ENCODE peak calls at places on chromosomes 6 and 20, in seven cellular contexts. F is transverse colon, Q is breast epithelium, D is OCI-LY7, R is psoas muscle, U is GM23338, C is ovary. K is an unnamed sample.

GRCh38 chr20:33568378-33569289 is 78.7 kb downstream of the CBFA2T2 start:
- DNase-seq in C (no peak), D (peak; percentile 99), F (no peak), Q (no peak), U (peak; percentile 97), R (no peak), K (no peak)

GRCh38 chr20:17938889-17939619 is 29.5 kb downstream of the SNX5 start:
- DNase-seq in F (peak; percentile 78), R (peak; percentile 80), C (peak; percentile 73), Q (no peak), U (peak; percentile 93), D (peak; percentile 75), K (peak; percentile 83)

GRCh38 chr20:20491110-20491783 is 123.3 kb downstream of the INSM1 start:
- DNase-seq in Q (no peak), D (no peak), F (no peak), U (no peak), R (no peak), C (no peak), K (no peak)

GRCh38 chr6:133817460-133818047 is 71.4 kb upstream of the TCF21 start:
- DNase-seq in R (no peak), F (peak; percentile 16), U (peak; percentile 84), Q (no peak), C (peak; percentile 47), D (peak; percentile 50), K (no peak)

GRCh38 chr6:31541658-31542521 is at the start of gene DDX39B:
- DNase-seq in R (peak; percentile 98), Q (peak; percentile 94), C (peak; percentile 93), D (peak; percentile 98), F (peak; percentile 95), U (peak; percentile 99), K (peak; percentile 94)

GRCh38 chr6:34223964-34224940 is 12.4 kb upstream of the HMGA1 start:
- DNase-seq in F (peak; percentile 95), D (peak; percentile 91), U (peak; percentile 94), C (peak; percentile 96), Q (peak; percentile 92), R (peak; percentile 96), K (peak; percentile 96)

GRCh38 chr20:43901296-43901695 is 13.4 kb upstream of the TOX2 start:
- DNase-seq in D (no peak), C (no peak), Q (no peak), F (no peak), R (no peak), U (no peak), K (no peak)

GRCh38 chr6:116015983-116016382 is 44.7 kb downstream of the FRK start:
- DNase-seq in C (no peak), D (no peak), Q (no peak), R (no peak), U (no peak), F (peak; percentile 46), K (peak; percentile 43)

GRCh38 chr20:1322511-1323245 is 6.3 kb downstream of the SDCBP2 start:
- DNase-seq in D (no peak), U (no peak), Q (peak; percentile 40), C (peak; percentile 54), F (peak; percentile 20), R (no peak), K (no peak)

GRCh38 chr20:22914291-22914690 is 120.8 kb upstream of the SSTR4 start:
- DNase-seq in U (no peak), F (no peak), C (no peak), R (no peak), Q (no peak), D (no peak), K (no peak)

GRCh38 chr6:109381007-109381746 is 1.1 kb downstream of the CD164 start:
- DNase-seq in C (no peak), R (no peak), F (no peak), U (peak; percentile 11), Q (no peak), D (peak; percentile 18), K (no peak)

GRCh38 chr6:56314683-56315523 is 67.5 kb upstream of the COL21A1 start:
- DNase-seq in C (no peak), F (no peak), U (peak; percentile 77), Q (no peak), D (peak; percentile 31), R (no peak), K (no peak)

GRCh38 chr20:39479196-39479810 is 517.2 kb downstream of the DHX35 start:
- DNase-seq in U (no peak), R (no peak), D (no peak), Q (no peak), C (no peak), F (no peak), K (no peak)

GRCh38 chr20:13868331-13868730 is 83.5 kb downstream of the NDUFAF5 start:
- DNase-seq in R (no peak), D (no peak), Q (no peak), C (no peak), U (no peak), F (no peak), K (no peak)

GRCh38 chr6:42790549-42791181 is 8.8 kb downstream of the BICRAL start:
- DNase-seq in U (peak; percentile 54), C (no peak), Q (no peak), F (no peak), R (no peak), D (no peak), K (no peak)

GRCh38 chr6:42788671-42789070 is 6.8 kb downstream of the BICRAL start:
- DNase-seq in D (no peak), R (no peak), C (no peak), Q (no peak), U (no peak), F (no peak), K (no peak)

GRCh38 chr6:42796171-42796570 is 14.3 kb downstream of the BICRAL start:
- DNase-seq in U (no peak), C (no peak), F (no peak), D (no peak), Q (no peak), R (no peak), K (no peak)

GRCh38 chr6:42795651-42796050 is 13.8 kb downstream of the BICRAL start:
- DNase-seq in F (no peak), D (no peak), C (no peak), Q (no peak), R (no peak), U (no peak), K (no peak)

DNA sequence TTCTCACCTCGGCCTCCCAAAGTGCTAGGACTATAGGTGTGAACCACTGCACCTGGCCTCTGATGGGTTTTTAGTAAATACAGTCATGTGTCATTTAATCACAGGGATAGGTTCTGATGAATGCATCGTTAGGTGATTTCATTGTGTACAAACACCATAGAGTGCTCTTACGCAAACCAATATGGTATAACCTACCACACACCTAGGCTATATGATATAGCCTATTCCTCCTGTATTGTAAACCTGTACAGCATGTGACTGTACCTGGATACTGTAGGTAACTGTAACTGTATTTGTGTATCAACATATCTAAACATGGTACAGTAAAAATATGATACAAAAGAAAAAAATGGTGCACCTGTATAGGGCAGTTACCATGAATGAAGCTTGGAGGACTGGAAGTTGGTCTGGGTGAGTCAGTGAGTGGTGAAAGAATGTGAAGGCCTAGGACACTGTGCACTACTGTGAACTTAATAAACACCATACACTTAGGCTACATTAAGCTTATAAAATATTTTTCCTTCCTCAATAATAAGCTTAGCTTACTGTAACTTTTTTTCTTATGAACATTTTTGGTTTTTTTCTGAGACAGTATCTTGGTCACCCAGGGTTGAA is 10.0 kb downstream of the BICRAL start:
- DNase-seq in R (no peak), Q (no peak), D (no peak), F (no peak), U (no peak), C (no peak), K (no peak)
- H3K4me1 ChIP-seq in R (peaks cover 47% of the 10 kb centered on the region), Q (no peaks in the 10 kb centered on the region), D (peaks cover 34% of the 10 kb centered on the region), F (peaks cover 13% of the 10 kb centered on the region), U (peaks cover 42% of the 10 kb centered on the region), C (peaks cover 13% of the 10 kb centered on the region), K (peaks cover 10% of the 10 kb centered on the region)

GRCh38 chr6:37696841-37697735 is 595 bp downstream of the MDGA1 start:
- DNase-seq in D (no peak), Q (no peak), F (no peak), R (no peak), C (peak; percentile 48), U (no peak), K (no peak)

GRCh38 chr6:37696220-37696840 is 1.4 kb downstream of the MDGA1 start:
- DNase-seq in R (no peak), F (no peak), Q (no peak), U (peak; percentile 56), C (peak; percentile 47), D (no peak), K (no peak)

GRCh38 chr6:37698264-37699137 is 818 bp upstream of the MDGA1 start:
- DNase-seq in Q (no peak), U (peak; percentile 76), F (peak; percentile 33), R (peak; percentile 61), D (peak; percentile 44), C (peak; percentile 65), K (peak; percentile 50)

GRCh38 chr6:37700266-37700973 is 2.7 kb upstream of the MDGA1 start:
- DNase-seq in U (no peak), D (no peak), R (no peak), Q (no peak), C (no peak), F (no peak), K (no peak)

GRCh38 chr6:37699138-37699766 is 1.6 kb upstream of the MDGA1 start:
- DNase-seq in C (no peak), Q (no peak), D (no peak), R (no peak), F (peak; percentile 63), U (no peak), K (no peak)
- TF ChIP-seq CTCF in C (no peak), Q (no peak), D (no peak), R (no peak), F (no peak), U (no peak), K (no peak)

DNA sequence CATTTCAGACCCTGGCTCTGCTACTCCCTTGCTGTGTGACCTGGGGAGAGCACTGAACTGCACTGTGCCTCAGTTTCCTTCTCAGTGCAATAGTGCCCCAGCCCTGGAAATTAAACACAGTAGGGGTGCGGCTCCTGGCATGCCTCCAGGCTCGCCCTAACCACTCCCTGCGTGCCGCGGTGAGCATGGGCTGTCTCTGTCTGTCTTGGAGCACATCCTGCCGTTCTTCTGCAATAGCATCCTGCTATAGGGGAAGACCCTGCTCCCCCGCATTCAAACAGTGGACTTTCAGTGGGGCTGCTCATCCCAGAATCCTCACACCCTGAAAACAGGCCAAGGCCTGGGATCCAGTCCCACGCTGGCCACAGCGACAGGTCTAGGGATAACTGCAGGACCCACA is 129.5 kb downstream of the FOXC1 start:
- DNase-seq in D (peak; percentile 26), C (no peak), F (peak; percentile 18), Q (no peak), R (no peak), U (no peak), K (no peak)
- H3K4me1 ChIP-seq in D (peaks cover 61% of the 10 kb centered on the region), C (no peaks in the 10 kb centered on the region), F (no peaks in the 10 kb centered on the region), Q (no peaks in the 10 kb centered on the region), R (no peaks in the 10 kb centered on the region), U (no peaks in the 10 kb centered on the region), K (no peaks in the 10 kb centered on the region)

GRCh38 chr6:44266347-44266746 is 996 bp upstream of the NFKBIE start:
- DNase-seq in C (no peak), U (no peak), F (no peak), D (no peak), R (peak; percentile 13), Q (no peak), K (no peak)

GRCh38 chr6:44269168-44269920 is 906 bp upstream of the TMEM151B start:
- DNase-seq in Q (no peak), U (no peak), R (peak; percentile 15), C (no peak), F (no peak), D (no peak), K (no peak)

GRCh38 chr6:44269921-44270525 is at the start of gene TMEM151B:
- DNase-seq in Q (no peak), U (peak; percentile 71), R (peak; percentile 48), D (no peak), C (no peak), F (no peak), K (no peak)

GRCh38 chr6:44267252-44267651 is 1.9 kb upstream of the NFKBIE start:
- DNase-seq in Q (no peak), R (peak; percentile 13), U (no peak), D (no peak), C (no peak), F (no peak), K (no peak)

GRCh38 chr6:44268095-44268628 is 2.1 kb upstream of the TMEM151B start:
- DNase-seq in U (peak; percentile 95), D (peak; percentile 68), R (peak; percentile 55), C (no peak), F (peak; percentile 71), Q (no peak), K (peak; percentile 83)
- TF ChIP-seq CTCF in U (peak; percentile 93), D (peak; percentile 96), R (peak; percentile 83), C (peak; percentile 61), F (peak; percentile 88), Q (peak; percentile 75), K (peak; percentile 85)